ENCODE peak calls at places on chromosome 17, in nine cellular contexts. T is fibroblast of pulmonary artery, W is IMR-90, E is fibroblast of the aortic adventitia, O is SK-N-SH, G is GM12865, L is stomach, M is HFF-Myc, R is Caco-2. Z is an unnamed sample.

GRCh38 chr17:19645608-19646250 is 2.8 kb upstream of the ALDH3A2 start:
- DNase-seq in E (peak), T (peak), G (peak), M (no peak), R (no peak), W (no peak), L (no peak), O (peak), Z (no peak)

GRCh38 chr17:16250635-16251034 is 33.6 kb downstream of the PIGL start:
- DNase-seq in O (no peak), L (no peak), G (no peak), W (peak), T (peak), E (peak), R (no peak), M (no peak), Z (peak)

GRCh38 chr17:78921437-78921971 is 3.7 kb downstream of the TIMP2 start:
- DNase-seq in R (no peak), W (no peak), E (peak), L (no peak), G (no peak), O (peak), T (no peak), M (no peak), Z (no peak)

GRCh38 chr17:50832267-50833227 is 2.8 kb upstream of the WFIKKN2 start:
- DNase-seq in L (no peak), R (no peak), E (no peak), G (no peak), T (no peak), O (no peak), M (no peak), W (no peak), Z (no peak)

GRCh38 chr17:62629556-62630364 is 2.3 kb downstream of the MRC2 start:
- DNase-seq in W (no peak), E (peak), G (no peak), R (no peak), O (peak), L (no peak), T (peak), M (no peak), Z (no peak)

GRCh38 chr17:16313159-16314090 is 39.8 kb downstream of the CENPV start:
- DNase-seq in R (peak), E (no peak), O (no peak), W (peak), T (no peak), G (no peak), M (no peak), L (no peak), Z (no peak)

GRCh38 chr17:75412455-75413317 is 7.2 kb upstream of the GRB2 start:
- DNase-seq in R (peak), E (peak), L (peak), M (peak), O (peak), T (peak), G (peak), W (peak), Z (peak)

GRCh38 chr17:63378411-63379076 is 67.6 kb downstream of the CYB561 start:
- DNase-seq in O (peak), G (no peak), W (no peak), R (no peak), M (no peak), T (peak), E (peak), L (no peak), Z (no peak)

GRCh38 chr17:81386646-81387234 is 8.5 kb upstream of the BAHCC1 start:
- DNase-seq in G (no peak), T (no peak), M (no peak), R (no peak), E (no peak), W (no peak), O (peak), L (peak), Z (no peak)

GRCh38 chr17:79840204-79840988 is 1.2 kb upstream of the CBX4 start:
- DNase-seq in W (peak), T (peak), M (no peak), G (peak), E (peak), R (peak), L (peak), O (peak), Z (peak)

GRCh38 chr17:50731575-50732460 is 12.4 kb downstream of the LUC7L3 start:
- DNase-seq in G (no peak), T (no peak), M (no peak), L (no peak), R (no peak), O (peak), E (no peak), W (no peak), Z (no peak)

GRCh38 chr17:42067371-42068180 is 17.2 kb upstream of the C17orf113 start:
- DNase-seq in R (peak), M (no peak), E (peak), T (peak), O (peak), W (peak), G (peak), L (peak), Z (peak)

GRCh38 chr17:61410555-61411089 is 11.0 kb downstream of the TBX2 start:
- DNase-seq in M (no peak), E (peak), O (peak), W (peak), R (peak), G (peak), L (peak), T (peak), Z (peak)

GRCh38 chr17:76957600-76958464 is 89.6 kb downstream of the MGAT5B start:
- DNase-seq in G (no peak), T (no peak), R (no peak), W (peak), E (peak), O (no peak), M (no peak), L (no peak), Z (no peak)

GRCh38 chr17:10616502-10617119 is 40.5 kb downstream of the MYH3 start:
- DNase-seq in E (peak), R (peak), L (peak), M (peak), G (peak), W (peak), O (peak), T (peak), Z (peak)

GRCh38 chr17:41710472-41711090 is 1.6 kb upstream of the GAST start:
- DNase-seq in W (peak), E (peak), R (no peak), G (no peak), T (peak), L (no peak), M (no peak), O (no peak), Z (peak)

GRCh38 chr17:31309525-31309924 is 4.3 kb downstream of the EVI2B start:
- DNase-seq in O (no peak), W (no peak), R (no peak), L (no peak), M (no peak), E (no peak), T (no peak), G (peak), Z (no peak)
- H3K4me3 ChIP-seq in O (no peak), W (no peak), R (no peak), L (peak), M (no peak), E (no peak), T (no peak), G (peak), Z (no peak)

DNA sequence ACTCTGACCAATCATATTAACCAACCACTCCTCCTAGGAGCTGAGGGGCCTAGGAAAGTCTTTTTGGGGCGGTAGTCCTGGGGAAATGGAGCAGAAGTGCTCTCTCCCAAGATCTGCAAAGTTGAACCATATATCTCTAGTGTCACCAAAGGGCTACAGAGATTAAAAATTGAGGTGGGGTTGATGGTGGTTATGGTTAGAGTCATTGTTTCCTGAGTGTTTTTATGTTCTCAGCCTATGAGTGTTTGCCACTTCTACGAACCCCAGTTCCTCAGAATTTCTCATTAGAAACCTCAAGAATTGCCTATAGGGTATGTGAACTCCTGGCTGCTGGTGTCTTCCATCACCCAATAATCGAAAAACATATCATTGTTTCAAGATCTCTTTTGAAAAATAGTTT is 217.8 kb downstream of the CDRT15L2 start:
- DNase-seq in G (no peak), E (no peak), R (no peak), O (no peak), L (no peak), M (no peak), W (no peak), T (no peak), Z (no peak)
- TF ChIP-seq CTCF in G (no peak), E (no peak), R (no peak), O (no peak), L (no peak), M (no peak), W (no peak), T (no peak), Z (no peak)

DNA sequence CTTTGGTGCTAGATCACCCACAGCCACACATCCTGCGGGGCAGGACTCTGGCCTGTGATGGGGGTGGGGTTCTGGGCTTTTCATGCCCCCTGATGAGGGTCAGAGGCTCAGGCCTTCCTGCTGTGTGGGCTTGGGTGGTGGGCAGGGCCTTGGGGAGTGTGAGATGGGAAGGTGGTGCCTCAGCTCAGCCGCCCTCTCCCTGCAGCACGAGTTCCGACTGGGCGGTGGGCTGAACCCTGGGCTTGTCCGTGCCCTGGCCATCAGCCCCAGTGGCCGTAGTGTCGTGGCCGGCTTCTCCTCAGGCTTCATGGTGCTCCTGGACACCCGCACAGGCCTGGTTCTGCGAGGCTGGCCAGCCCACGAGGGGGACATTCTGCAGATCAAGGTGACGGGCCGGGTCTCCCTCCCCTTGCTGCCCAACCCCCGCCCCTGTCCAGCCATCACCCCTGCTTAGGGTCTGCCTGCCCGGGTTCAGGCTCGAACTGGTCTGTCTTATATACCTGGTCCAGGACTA is 6.8 kb upstream of the SERPINF2 start:
- DNase-seq in R (no peak), O (peak), L (no peak), E (no peak), T (no peak), M (no peak), W (no peak), G (no peak), Z (no peak)
- H3K4me3 ChIP-seq in R (no peak), O (no peak), L (no peak), E (no peak), T (no peak), M (no peak), W (no peak), G (no peak), Z (no peak)

DNA sequence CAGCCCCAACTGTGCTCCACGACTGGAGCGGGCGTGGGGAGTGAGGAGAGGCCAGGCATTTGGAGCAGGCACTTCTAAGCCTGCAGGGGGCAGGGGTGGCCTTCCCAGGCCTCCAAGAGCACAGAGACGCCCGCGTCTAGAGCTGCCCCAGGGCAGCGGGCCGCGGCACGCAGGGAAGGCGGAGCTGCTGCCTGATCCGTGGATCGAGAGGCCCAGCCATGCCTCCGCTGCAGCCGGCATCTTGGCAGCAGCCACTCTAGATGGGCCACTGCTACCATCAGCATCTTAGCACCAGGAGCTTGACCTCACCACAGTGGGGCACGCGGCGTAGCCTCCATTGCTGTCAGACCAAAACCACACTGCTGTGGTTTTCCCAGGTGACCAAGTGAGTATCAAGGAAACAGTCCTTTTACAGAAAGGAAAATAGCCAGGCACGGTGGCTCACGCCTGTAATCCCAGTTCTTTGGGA is 20.4 kb upstream of the WDR45B start:
- DNase-seq in E (peak), L (peak), W (peak), M (no peak), G (peak), T (peak), R (peak), O (peak), Z (peak)
- TF ChIP-seq CTCF in E (peak), L (peak), W (peak), M (peak), G (peak), T (peak), R (peak), O (peak), Z (peak)

DNA sequence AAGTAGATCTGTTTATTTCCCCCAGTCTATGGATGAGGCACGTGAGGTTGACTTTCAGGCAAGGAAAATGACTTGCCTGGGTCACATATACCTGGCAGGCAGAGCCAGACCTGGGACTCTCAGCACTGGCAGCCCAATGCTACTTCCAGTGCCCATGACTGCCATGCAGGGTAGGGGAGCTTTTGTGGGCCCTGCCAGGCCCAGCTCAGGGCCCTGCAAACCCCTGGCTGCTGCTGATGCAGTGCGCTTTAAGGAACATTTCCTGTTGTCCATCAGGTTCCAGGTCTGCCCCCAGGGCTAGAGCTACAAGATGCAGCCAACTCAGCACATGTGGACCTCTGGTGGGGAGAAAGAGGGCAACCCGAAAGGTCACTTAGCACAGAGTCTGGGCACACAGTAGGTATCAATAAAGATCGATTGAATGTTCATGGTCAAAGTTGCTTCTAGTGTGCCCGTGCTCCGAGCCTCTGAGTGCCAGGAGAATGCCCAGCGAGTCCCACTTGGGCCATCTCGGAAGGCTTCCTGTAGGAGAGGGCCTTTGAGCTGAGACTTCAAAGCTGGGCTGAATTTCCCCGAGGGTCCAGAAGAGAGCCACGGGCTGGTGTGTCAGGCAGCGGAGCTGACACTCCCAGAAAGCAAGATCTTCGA is 513 bp upstream of the TBX21 start:
- DNase-seq in R (peak), G (no peak), T (no peak), W (no peak), L (no peak), O (peak), M (no peak), E (no peak), Z (no peak)
- H3K4me3 ChIP-seq in R (no peak), G (peak), T (no peak), W (no peak), L (peak), O (no peak), M (no peak), E (no peak), Z (no peak)

GRCh38 chr17:32755045-32755805 is 121.7 kb downstream of the MYO1D start:
- DNase-seq in O (peak), E (peak), M (peak), L (no peak), R (no peak), W (peak), G (peak), T (peak), Z (peak)
- TF ChIP-seq CTCF in O (peak), E (peak), M (peak), L (no peak), R (peak), W (peak), G (peak), T (peak), Z (peak)

Z was measured in epithelial cell of esophagus.